ENCODE peak calls at places on chromosomes 13 and 19, in six cellular contexts. W is stimulated activated CD4-positive, alpha-beta T cell treated with anti-CD3 and anti-CD28 coated beads, Interleukin-4, amount 100 ng/mL, for 48 hours; B is cardiac muscle cell; V is GM20000; J is KBM-7; O is activated naive CD4-positive, alpha-beta T cell treated with anti-CD3 and anti-CD28 coated beads, Interleukin-2, amount 50 U/mL, for 72 hours. K is an unnamed sample.
A peak's percentile ranks its signal among the peaks of the same experiment; 100 is the strongest.

GRCh38 chr13:98822238-98822606 is 69.8 kb upstream of the SLC15A1 start:
- DNase-seq in B (peak; percentile 26), W (no peak), V (no peak), J (no peak), O (no peak), K (no peak)

GRCh38 chr13:94520001-94520400 is 40.5 kb upstream of the DCT start:
- DNase-seq in O (no peak), J (no peak), B (no peak), W (no peak), V (no peak), K (no peak)

GRCh38 chr19:15296353-15296752 is 36.0 kb downstream of the BRD4 start:
- DNase-seq in B (no peak), W (no peak), J (no peak), V (no peak), O (no peak), K (no peak)

GRCh38 chr13:42970824-42971669 is 21.0 kb downstream of the EPSTI1 start:
- DNase-seq in J (peak; percentile 47), V (peak; percentile 54), O (peak; percentile 33), B (peak; percentile 51), W (peak; percentile 28), K (no peak)

GRCh38 chr19:51327066-51327985 is 14.6 kb downstream of the VSIG10L start:
- DNase-seq in V (peak; percentile 91), O (peak; percentile 58), W (peak; percentile 70), J (peak; percentile 42), B (peak; percentile 74), K (no peak)

GRCh38 chr19:40716031-40716654 is 543 bp downstream of the COQ8B start:
- DNase-seq in V (peak; percentile 46), B (no peak), O (peak; percentile 67), J (peak; percentile 11), W (peak; percentile 59), K (peak; percentile 26)

GRCh38 chr19:27966390-27966816 is 1246.5 kb downstream of the UQCRFS1 start:
- DNase-seq in W (no peak), O (no peak), J (peak; percentile 28), B (peak; percentile 34), V (no peak), K (no peak)

GRCh38 chr19:2033115-2033824 is 17.8 kb upstream of the BTBD2 start:
- DNase-seq in V (no peak), W (no peak), O (no peak), B (no peak), J (no peak), K (no peak)

GRCh38 chr19:55287361-55288079 is 3.7 kb downstream of the BRSK1 start:
- DNase-seq in O (no peak), J (no peak), V (no peak), B (no peak), W (no peak), K (no peak)

GRCh38 chr13:51067376-51068125 is 43.5 kb downstream of the C13orf42 start:
- DNase-seq in V (no peak), O (no peak), J (no peak), B (no peak), W (no peak), K (no peak)

GRCh38 chr13:55403887-55404487 is 1736.7 kb upstream of the PRR20A start:
- DNase-seq in V (no peak), J (no peak), B (no peak), W (no peak), O (no peak), K (no peak)

GRCh38 chr19:51187395-51188226 is 37.3 kb upstream of the CD33 start:
- DNase-seq in B (no peak), V (no peak), J (no peak), W (no peak), O (no peak), K (no peak)

GRCh38 chr13:48818495-48818961 is 157.2 kb upstream of the FNDC3A start:
- DNase-seq in W (no peak), B (peak; percentile 85), O (no peak), V (no peak), J (no peak), K (no peak)

GRCh38 chr13:61778531-61778930 is 362.9 kb upstream of the PCDH20 start:
- DNase-seq in W (no peak), V (no peak), O (no peak), B (no peak), J (no peak), K (no peak)

GRCh38 chr19:8567522-8568172 is 9.6 kb downstream of the MYO1F start:
- DNase-seq in V (no peak), B (no peak), O (no peak), W (no peak), J (no peak), K (no peak)

GRCh38 chr13:112443191-112444000 is 67.2 kb downstream of the SPACA7 start:
- DNase-seq in B (no peak), J (peak; percentile 18), O (no peak), W (peak; percentile 14), V (no peak), K (no peak)

GRCh38 chr13:106096661-106097092 is 438.8 kb downstream of the EFNB2 start:
- DNase-seq in B (no peak), V (no peak), O (no peak), J (no peak), W (no peak), K (no peak)

GRCh38 chr13:75870397-75870801 is 234.3 kb downstream of the LMO7 start:
- DNase-seq in W (peak; percentile 0), V (peak; percentile 39), B (peak; percentile 38), J (peak; percentile 44), O (no peak), K (no peak)

GRCh38 chr19:50838239-50838638 is 4.9 kb upstream of the KLK15 start:
- DNase-seq in J (peak; percentile 47), B (peak; percentile 7), W (no peak), O (no peak), V (peak; percentile 72), K (peak; percentile 25)

GRCh38 chr13:41427700-41428099 is 29.6 kb upstream of the RGCC start:
- DNase-seq in V (no peak), O (no peak), W (no peak), B (no peak), J (no peak), K (no peak)

GRCh38 chr13:61654501-61654900 is 238.9 kb upstream of the PCDH20 start:
- DNase-seq in W (no peak), O (no peak), B (no peak), J (no peak), V (no peak), K (no peak)

GRCh38 chr19:35696835-35697234 is 7.5 kb upstream of the ZBTB32 start:
- DNase-seq in V (peak; percentile 72), J (no peak), W (no peak), O (peak; percentile 46), B (no peak), K (peak; percentile 70)

GRCh38 chr13:42333613-42334328 is 61.8 kb downstream of the AKAP11 start:
- DNase-seq in B (peak; percentile 70), O (no peak), V (peak; percentile 59), J (peak; percentile 10), W (no peak), K (no peak)